ENCODE peak calls at places on chromosomes 5 and 9, in nine cellular contexts. K, F, Q, Z, S, Y, T, X and G are unnamed samples.

GRCh38 chr5:10863763-10864383 is 102.8 kb upstream of the DAP start:
- DNase-seq in K (peak), F (peak), Q (peak), Z (peak), S (peak), Y (peak), T (peak), X (peak), G (peak)

GRCh38 chr5:33170414-33170813 is 270.4 kb upstream of the TARS1 start:
- DNase-seq in K (no peak), F (peak), Q (no peak), Z (no peak), S (no peak), Y (no peak), T (no peak), X (no peak), G (no peak)

GRCh38 chr5:72079288-72079687 is 28.0 kb upstream of the MAP1B start:
- DNase-seq in K (peak), F (peak), Q (peak), Z (peak), S (no peak), Y (no peak), T (peak), X (no peak), G (no peak)

GRCh38 chr9:110650991-110651411 is 17.6 kb upstream of the MUSK start:
- DNase-seq in K (no peak), F (no peak), Q (peak), Z (no peak), S (no peak), Y (no peak), T (peak), X (no peak), G (no peak)

GRCh38 chr5:57887851-57888621 is 405.4 kb upstream of the ACTBL2 start:
- DNase-seq in K (peak), F (peak), Q (peak), Z (no peak), S (no peak), Y (peak), T (peak), X (no peak), G (peak)

GRCh38 chr5:168562274-168562673 is 16.9 kb downstream of the PANK3 start:
- DNase-seq in K (no peak), F (no peak), Q (no peak), Z (no peak), S (no peak), Y (no peak), T (no peak), X (no peak), G (no peak)

GRCh38 chr5:102720954-102721353 is 34.2 kb upstream of the PAM start:
- DNase-seq in K (no peak), F (no peak), Q (no peak), Z (no peak), S (no peak), Y (no peak), T (no peak), X (no peak), G (no peak)

GRCh38 chr5:31408814-31409213 is 123.1 kb downstream of the DROSHA start:
- DNase-seq in K (no peak), F (no peak), Q (peak), Z (no peak), S (no peak), Y (no peak), T (peak), X (no peak), G (no peak)

GRCh38 chr9:38423273-38423938 is 848 bp downstream of the IGFBPL1 start:
- DNase-seq in K (no peak), F (no peak), Q (no peak), Z (no peak), S (no peak), Y (no peak), T (no peak), X (no peak), G (no peak)

GRCh38 chr9:71637433-71637832 is 130.9 kb downstream of the CEMIP2 start:
- DNase-seq in K (no peak), F (no peak), Q (no peak), Z (no peak), S (no peak), Y (no peak), T (no peak), X (no peak), G (no peak)

GRCh38 chr9:124256517-124257069 is 1.2 kb upstream of the NEK6 start:
- DNase-seq in K (peak), F (peak), Q (peak), Z (no peak), S (no peak), Y (no peak), T (peak), X (no peak), G (no peak)

GRCh38 chr5:118326496-118327045 is 661.8 kb downstream of the DTWD2 start:
- DNase-seq in K (no peak), F (no peak), Q (no peak), Z (no peak), S (no peak), Y (no peak), T (peak), X (no peak), G (no peak)

GRCh38 chr9:137007060-137007815 is 10.9 kb upstream of the CLIC3 start:
- DNase-seq in K (no peak), F (no peak), Q (no peak), Z (no peak), S (no peak), Y (no peak), T (peak), X (no peak), G (no peak)

GRCh38 chr5:37804401-37804800 is 35.4 kb downstream of the GDNF start:
- DNase-seq in K (no peak), F (no peak), Q (no peak), Z (no peak), S (no peak), Y (no peak), T (no peak), X (no peak), G (no peak)

GRCh38 chr9:137524597-137525317 is 25.4 kb downstream of the PNPLA7 start:
- DNase-seq in K (no peak), F (no peak), Q (no peak), Z (no peak), S (no peak), Y (no peak), T (no peak), X (no peak), G (no peak)

GRCh38 chr9:87067426-87067825 is 120.1 kb upstream of the GAS1 start:
- DNase-seq in K (no peak), F (no peak), Q (no peak), Z (no peak), S (no peak), Y (no peak), T (no peak), X (no peak), G (no peak)

GRCh38 chr5:65809817-65810531 is 88.0 kb downstream of the NLN start:
- DNase-seq in K (no peak), F (peak), Q (no peak), Z (no peak), S (no peak), Y (no peak), T (peak), X (no peak), G (peak)

GRCh38 chr9:123401879-123402513 is 46.0 kb downstream of the CRB2 start:
- DNase-seq in K (peak), F (peak), Q (peak), Z (peak), S (no peak), Y (peak), T (peak), X (no peak), G (no peak)

GRCh38 chr9:89179920-89180667 is 1.5 kb upstream of the SHC3 start:
- DNase-seq in K (peak), F (peak), Q (peak), Z (peak), S (no peak), Y (peak), T (peak), X (no peak), G (peak)

GRCh38 chr5:169024426-169024825 is 276.5 kb downstream of the SLIT3 start:
- DNase-seq in K (no peak), F (no peak), Q (no peak), Z (no peak), S (no peak), Y (no peak), T (no peak), X (no peak), G (no peak)

GRCh38 chr5:163846512-163846911 is 341.1 kb downstream of the MAT2B start:
- DNase-seq in K (no peak), F (no peak), Q (no peak), Z (no peak), S (no peak), Y (no peak), T (peak), X (no peak), G (no peak)

GRCh38 chr9:127791085-127791484 is 5.3 kb downstream of the CDK9 start:
- DNase-seq in K (no peak), F (peak), Q (no peak), Z (no peak), S (no peak), Y (no peak), T (no peak), X (no peak), G (no peak)

GRCh38 chr5:150154618-150155134 is 969 bp downstream of the PDGFRB start:
- DNase-seq in K (peak), F (no peak), Q (no peak), Z (no peak), S (no peak), Y (no peak), T (peak), X (no peak), G (no peak)

GRCh38 chr5:96855041-96855872 is 21.0 kb upstream of the ERAP2 start:
- DNase-seq in K (no peak), F (no peak), Q (peak), Z (no peak), S (no peak), Y (no peak), T (peak), X (no peak), G (no peak)

GRCh38 chr9:33123632-33124031 is 43.5 kb downstream of the B4GALT1 start:
- DNase-seq in K (no peak), F (no peak), Q (no peak), Z (no peak), S (no peak), Y (no peak), T (no peak), X (no peak), G (no peak)

GRCh38 chr9:106784076-106784475 is 78.9 kb upstream of the ZNF462 start:
- DNase-seq in K (no peak), F (no peak), Q (no peak), Z (no peak), S (no peak), Y (no peak), T (peak), X (no peak), G (no peak)

GRCh38 chr5:151642472-151643140 is 44.1 kb downstream of the SPARC start:
- DNase-seq in K (no peak), F (no peak), Q (no peak), Z (no peak), S (no peak), Y (no peak), T (no peak), X (no peak), G (no peak)

GRCh38 chr5:72271696-72272095 is 48.3 kb downstream of the MRPS27 start:
- DNase-seq in K (no peak), F (no peak), Q (no peak), Z (no peak), S (no peak), Y (no peak), T (no peak), X (no peak), G (no peak)

GRCh38 chr5:134133213-134133994 is 18.9 kb downstream of the TCF7 start:
- DNase-seq in K (no peak), F (no peak), Q (no peak), Z (no peak), S (peak), Y (no peak), T (no peak), X (no peak), G (no peak)

GRCh38 chr9:130232899-130233586 is 32.5 kb upstream of the HMCN2 start:
- DNase-seq in K (no peak), F (no peak), Q (no peak), Z (no peak), S (no peak), Y (no peak), T (no peak), X (no peak), G (no peak)

GRCh38 chr9:95060916-95061315 is 256.6 kb downstream of the FANCC start:
- DNase-seq in K (no peak), F (no peak), Q (no peak), Z (no peak), S (no peak), Y (no peak), T (no peak), X (no peak), G (no peak)

GRCh38 chr5:90293931-90294330 is 115.6 kb downstream of the CETN3 start:
- DNase-seq in K (peak), F (peak), Q (peak), Z (no peak), S (no peak), Y (no peak), T (peak), X (no peak), G (no peak)

GRCh38 chr5:31100781-31101180 is 92.7 kb upstream of the CDH6 start:
- DNase-seq in K (no peak), F (no peak), Q (no peak), Z (no peak), S (no peak), Y (no peak), T (no peak), X (no peak), G (no peak)